ENCODE peak calls at places on chromosomes 6 and 20, in five cellular contexts. B is NCI-H748 treated with DMSO at 0.1 percent for 48 hours; Q is EH; I is fibroblast of lung; J is activated naive CD4-positive, alpha-beta T cell treated with anti-CD3 and anti-CD28 coated beads, Interleukin-2, amount 50 U/mL, for 72 hours. Z is an unnamed sample.
A peak's percentile ranks its signal among the peaks of the same experiment; 100 is the strongest.

GRCh38 chr6:30612687-30613248 is 4.3 kb downstream of the PPP1R10 start:
- DNase-seq in B (no peak), Q (peak; percentile 77), I (peak; percentile 56), J (no peak), Z (no peak)

GRCh38 chr20:22080985-22081384 is 375.5 kb downstream of the PAX1 start:
- DNase-seq in B (no peak), Q (no peak), I (peak; percentile 0), J (no peak), Z (peak; percentile 4)

GRCh38 chr20:49466114-49466912 is 16.2 kb downstream of the KCNB1 start:
- DNase-seq in B (no peak), Q (no peak), I (no peak), J (no peak), Z (no peak)

GRCh38 chr6:401239-401993 is 9.9 kb downstream of the IRF4 start:
- DNase-seq in B (no peak), Q (no peak), I (no peak), J (no peak), Z (no peak)

GRCh38 chr20:10376271-10377075 is 57.5 kb downstream of the MKKS start:
- DNase-seq in B (no peak), Q (peak; percentile 71), I (no peak), J (no peak), Z (peak; percentile 34)

GRCh38 chr6:11538049-11538798 is 675 bp downstream of the TMEM170B start:
- DNase-seq in B (peak; percentile 65), Q (peak; percentile 13), I (peak; percentile 14), J (peak; percentile 60), Z (no peak)

GRCh38 chr20:17570347-17571152 is 675 bp downstream of the DSTN start:
- DNase-seq in B (peak; percentile 71), Q (peak; percentile 66), I (peak; percentile 53), J (peak; percentile 54), Z (no peak)

GRCh38 chr6:135423649-135424128 is 73.9 kb downstream of the AHI1 start:
- DNase-seq in B (peak; percentile 49), Q (peak; percentile 56), I (peak; percentile 64), J (no peak), Z (no peak)

GRCh38 chr6:84728602-84729001 is 35.8 kb downstream of the TBX18 start:
- DNase-seq in B (no peak), Q (peak; percentile 37), I (peak; percentile 15), J (no peak), Z (no peak)

GRCh38 chr6:170034294-170034693 is 256.6 kb downstream of the DLL1 start:
- DNase-seq in B (no peak), Q (no peak), I (no peak), J (no peak), Z (no peak)

GRCh38 chr6:34362909-34363713 is 29.4 kb downstream of the NUDT3 start:
- DNase-seq in B (no peak), Q (no peak), I (no peak), J (no peak), Z (no peak)

GRCh38 chr6:148906386-148906785 is 159.6 kb downstream of the UST start:
- DNase-seq in B (no peak), Q (no peak), I (no peak), J (no peak), Z (no peak)

GRCh38 chr6:37242429-37243052 is 15.0 kb upstream of the TBC1D22B start:
- DNase-seq in B (no peak), Q (peak; percentile 99), I (peak; percentile 99), J (no peak), Z (peak; percentile 97)

GRCh38 chr20:48224531-48224930 is 439.2 kb upstream of the SULF2 start:
- DNase-seq in B (no peak), Q (peak; percentile 27), I (no peak), J (no peak), Z (no peak)

GRCh38 chr20:57404419-57405072 is 13.3 kb downstream of the RBM38 start:
- DNase-seq in B (no peak), Q (no peak), I (no peak), J (no peak), Z (no peak)

GRCh38 chr20:35700625-35701148 is 1.5 kb downstream of the ROMO1 start:
- DNase-seq in B (no peak), Q (no peak), I (no peak), J (no peak), Z (no peak)

GRCh38 chr6:149891259-149891658 is 6.7 kb downstream of the RAET1E start:
- DNase-seq in B (no peak), Q (no peak), I (no peak), J (no peak), Z (no peak)

GRCh38 chr6:36961441-36962430 is 7.2 kb downstream of the PI16 start:
- DNase-seq in B (no peak), Q (no peak), I (no peak), J (no peak), Z (no peak)

GRCh38 chr20:47985092-47985850 is 200.0 kb upstream of the SULF2 start:
- DNase-seq in B (no peak), Q (peak; percentile 90), I (no peak), J (no peak), Z (no peak)

GRCh38 chr20:55437778-55438417 is 567.4 kb downstream of the CBLN4 start:
- DNase-seq in B (no peak), Q (no peak), I (no peak), J (no peak), Z (no peak)

GRCh38 chr6:93124226-93124625 is 295.1 kb downstream of the EPHA7 start:
- DNase-seq in B (no peak), Q (no peak), I (peak; percentile 83), J (no peak), Z (peak; percentile 11)

GRCh38 chr20:47295921-47296426 is 60.5 kb downstream of the ZMYND8 start:
- DNase-seq in B (no peak), Q (no peak), I (no peak), J (no peak), Z (no peak)

GRCh38 chr20:38231786-38232130 is 28.8 kb downstream of the KIAA1755 start:
- DNase-seq in B (no peak), Q (peak; percentile 59), I (peak; percentile 45), J (no peak), Z (peak; percentile 19)

GRCh38 chr6:47362857-47363461 is 53.3 kb upstream of the TNFRSF21 start:
- DNase-seq in B (no peak), Q (no peak), I (peak; percentile 8), J (no peak), Z (no peak)

GRCh38 chr20:38337561-38338140 is 8.6 kb upstream of the LBP start:
- DNase-seq in B (no peak), Q (peak; percentile 16), I (no peak), J (no peak), Z (no peak)

GRCh38 chr20:41171736-41172295 is 34.5 kb downstream of the PLCG1 start:
- DNase-seq in B (no peak), Q (no peak), I (no peak), J (no peak), Z (no peak)

GRCh38 chr6:32107447-32107846 is 1.7 kb downstream of the TNXB start:
- DNase-seq in B (no peak), Q (peak; percentile 59), I (peak; percentile 51), J (no peak), Z (no peak)

GRCh38 chr6:19835605-19836004 is 1.6 kb upstream of the ID4 start:
- DNase-seq in B (no peak), Q (no peak), I (no peak), J (no peak), Z (no peak)

GRCh38 chr20:24643731-24644130 is 174.3 kb downstream of the SYNDIG1 start:
- DNase-seq in B (no peak), Q (no peak), I (peak; percentile 53), J (no peak), Z (no peak)

GRCh38 chr20:62628691-62629090 is 13.6 kb upstream of the SLCO4A1 start:
- DNase-seq in B (no peak), Q (peak; percentile 41), I (no peak), J (no peak), Z (no peak)

GRCh38 chr20:44532981-44533331 is 11.1 kb upstream of the SERINC3 start:
- DNase-seq in B (no peak), Q (peak; percentile 72), I (peak; percentile 29), J (no peak), Z (no peak)